ENCODE peak calls at places on chromosomes 4 and X, in five cellular contexts. C is AG09309, A is dorsolateral prefrontal cortex, G is NCI-H2081, D is NCI-H187. M is an unnamed sample.

GRCh38 chr4:41670530-41670929 is 78.0 kb downstream of the PHOX2B start:
- DNase-seq in G (no peak), A (peak; percentile 52), D (no peak), C (no peak), M (no peak)

GRCh38 chr4:101419324-101420135 is 72.2 kb upstream of the PPP3CA start:
- DNase-seq in D (no peak), C (peak; percentile 0), A (no peak), G (peak; percentile 24), M (peak; percentile 24)

GRCh38 chr4:75821216-75821615 is 81.0 kb downstream of the PPEF2 start:
- DNase-seq in G (no peak), A (no peak), D (no peak), C (no peak), M (no peak)

GRCh38 chrX:103051260-103051789 is 12.6 kb downstream of the BEX1 start:
- DNase-seq in A (no peak), C (no peak), D (no peak), G (no peak), M (no peak)

GRCh38 chr4:35963969-35964515 is 280.3 kb downstream of the ARAP2 start:
- DNase-seq in A (no peak), D (no peak), C (no peak), G (no peak), M (no peak)

GRCh38 chrX:137742846-137743245 is 176.9 kb downstream of the ZIC3 start:
- DNase-seq in C (no peak), D (no peak), G (no peak), A (no peak), M (no peak)

GRCh38 chr4:6909970-6910339 is 329 bp downstream of the TBC1D14 start:
- DNase-seq in C (no peak), A (no peak), G (no peak), D (no peak), M (no peak)

GRCh38 chr4:113586072-113586471 is 175.5 kb downstream of the CAMK2D start:
- DNase-seq in G (no peak), A (no peak), D (no peak), C (no peak), M (no peak)